ENCODE peak calls at places on chromosomes 6 and 20, in ten cellular contexts. F, I, V, H, X, K, O, G, T and A are unnamed samples.

GRCh38 chr20:37356387-37356786 is 10.4 kb downstream of the SRC start:
- DNase-seq in G (no peak), H (no peak), T (no peak), K (peak; percentile 81), V (no peak), O (no peak), X (peak; percentile 78), F (no peak), I (no peak), A (peak; percentile 87)

GRCh38 chr20:32809907-32810306 is 9.8 kb upstream of the MAPRE1 start:
- DNase-seq in V (no peak), K (no peak), F (no peak), G (no peak), H (no peak), I (no peak), T (no peak), O (no peak), X (no peak), A (no peak)

GRCh38 chr6:167734662-167735497 is 91.8 kb upstream of the AFDN start:
- DNase-seq in I (no peak), X (no peak), V (no peak), G (no peak), T (no peak), H (no peak), K (no peak), F (no peak), O (no peak), A (no peak)

GRCh38 chr6:107867302-107867615 is 43.1 kb upstream of the SCML4 start:
- DNase-seq in O (no peak), G (no peak), F (no peak), I (no peak), K (no peak), H (peak; percentile 26), X (no peak), T (no peak), V (no peak), A (no peak)

GRCh38 chr6:21931641-21932335 is 338.2 kb downstream of the SOX4 start:
- DNase-seq in O (no peak), H (no peak), T (no peak), V (no peak), G (no peak), I (no peak), K (peak; percentile 51), F (peak; percentile 44), X (no peak), A (peak; percentile 64)

GRCh38 chr6:13709698-13710551 is 1.7 kb downstream of the RANBP9 start:
- DNase-seq in X (peak; percentile 31), F (peak; percentile 40), I (no peak), V (no peak), K (peak; percentile 56), T (no peak), O (no peak), H (peak; percentile 18), G (peak; percentile 56), A (peak; percentile 28)

GRCh38 chr20:32474967-32475819 is 109.9 kb downstream of the NOL4L start:
- DNase-seq in X (peak; percentile 99), I (peak; percentile 91), O (peak; percentile 95), T (no peak), V (peak; percentile 51), G (peak; percentile 87), F (peak; percentile 94), K (peak; percentile 99), H (peak; percentile 82), A (peak; percentile 99)

GRCh38 chr6:17086469-17086868 is 15.4 kb upstream of the STMND1 start:
- DNase-seq in F (peak; percentile 80), K (peak; percentile 86), V (peak; percentile 15), G (peak; percentile 47), I (peak; percentile 30), O (no peak), H (peak; percentile 47), T (no peak), X (peak; percentile 83), A (peak; percentile 83)

GRCh38 chr6:41200296-41200900 is 551 bp downstream of the TREML2 start:
- DNase-seq in H (peak; percentile 21), V (no peak), X (no peak), T (no peak), G (no peak), O (no peak), K (peak; percentile 9), I (peak; percentile 9), F (no peak), A (peak; percentile 9)